ENCODE peak calls at places on chromosomes 12 and 14, in four cellular contexts. L, V, E and J are unnamed samples.

GRCh38 chr12:55707841-55708694 is at the start of gene ITGA7:
- DNase-seq in L (no peak), V (peak; percentile 59), E (peak; percentile 66), J (no peak)

GRCh38 chr14:63605041-63605532 is 36.6 kb downstream of the WDR89 start:
- DNase-seq in L (peak; percentile 33), V (no peak), E (no peak), J (no peak)

GRCh38 chr12:12916135-12916956 is 25.0 kb downstream of the GPRC5A start:
- DNase-seq in L (peak; percentile 71), V (peak; percentile 65), E (peak; percentile 76), J (peak; percentile 93)

GRCh38 chr12:130394906-130395305 is 57.2 kb downstream of the PIWIL1 start:
- DNase-seq in L (no peak), V (no peak), E (no peak), J (no peak)

GRCh38 chr12:105598032-105598431 is 267.5 kb downstream of the C12orf75 start:
- DNase-seq in L (no peak), V (no peak), E (no peak), J (no peak)

GRCh38 chr12:127121494-127122070 is 1145.4 kb upstream of the TMEM132C start:
- DNase-seq in L (no peak), V (no peak), E (no peak), J (no peak)

GRCh38 chr14:64026600-64026999 is 173.8 kb downstream of the SYNE2 start:
- DNase-seq in L (no peak), V (no peak), E (no peak), J (no peak)

GRCh38 chr14:67285876-67286452 is 44.7 kb downstream of the PALS1 start:
- DNase-seq in L (peak; percentile 58), V (no peak), E (no peak), J (peak; percentile 78)

GRCh38 chr12:124411291-124411878 is 116.5 kb downstream of the RFLNA start:
- DNase-seq in L (peak; percentile 92), V (no peak), E (no peak), J (peak; percentile 96)

GRCh38 chr14:37051680-37052079 is 120.7 kb downstream of the SLC25A21 start:
- DNase-seq in L (no peak), V (no peak), E (no peak), J (no peak)

GRCh38 chr12:92696240-92696639 is 6.5 kb upstream of the PLEKHG7 start:
- DNase-seq in L (peak; percentile 65), V (no peak), E (no peak), J (peak; percentile 76)

GRCh38 chr12:116430911-116431565 is 128.1 kb upstream of the MAP1LC3B2 start:
- DNase-seq in L (no peak), V (no peak), E (no peak), J (no peak)

GRCh38 chr14:98705826-98706225 is 566.2 kb downstream of the BCL11B start:
- DNase-seq in L (no peak), V (no peak), E (no peak), J (no peak)

GRCh38 chr12:42326466-42327226 is 679 bp downstream of the PPHLN1 start:
- DNase-seq in L (peak; percentile 73), V (no peak), E (no peak), J (peak; percentile 43)